ENCODE peak calls at places on chromosomes 3 and 15, in eight cellular contexts. Y is colonic mucosa, Q is uterus, I is heart right ventricle, Z is HCT116, U is tibial artery, A is kidney, C is right lobe of liver. T is an unnamed sample. For H3K36me3, the result is how much of the 10 kb centered on the place peaks cover.

GRCh38 chr3:185328324-185329004 is 34.5 kb upstream of the MAP3K13 start:
- DNase-seq in Y (peak), Q (no peak), I (no peak), Z (no peak), U (no peak), A (no peak), C (peak), T (peak)

GRCh38 chr3:139230391-139230790 is 113.4 kb upstream of the MRPS22 start:
- DNase-seq in Y (no peak), Q (no peak), I (no peak), Z (no peak), U (no peak), A (no peak), C (no peak), T (no peak)

GRCh38 chr15:90959894-90960293 is 5.2 kb downstream of the RCCD1 start:
- DNase-seq in Y (no peak), Q (no peak), I (peak), Z (no peak), U (peak), A (no peak), C (no peak), T (no peak)

GRCh38 chr15:71588746-71589145 is 221.6 kb upstream of the NR2E3 start:
- DNase-seq in Y (no peak), Q (no peak), I (no peak), Z (no peak), U (no peak), A (no peak), C (no peak), T (no peak)

GRCh38 chr3:11236588-11237461 is 35.4 kb upstream of the ATG7 start:
- DNase-seq in Y (peak), Q (peak), I (peak), Z (peak), U (no peak), A (peak), C (peak), T (peak)

GRCh38 chr3:187689984-187690383 is 12.4 kb downstream of the RTP2 start:
- DNase-seq in Y (no peak), Q (no peak), I (no peak), Z (no peak), U (no peak), A (no peak), C (no peak), T (no peak)

GRCh38 chr3:69821133-69821532 is 81.9 kb downstream of the MITF start:
- DNase-seq in Y (no peak), Q (no peak), I (no peak), Z (no peak), U (no peak), A (no peak), C (no peak), T (no peak)

GRCh38 chr15:48432688-48433087 is 101.5 kb downstream of the DUT start:
- DNase-seq in Y (no peak), Q (no peak), I (no peak), Z (no peak), U (no peak), A (no peak), C (no peak), T (no peak)

GRCh38 chr3:194688207-194688711 is 2.6 kb downstream of the FAM43A start:
- DNase-seq in Y (peak), Q (peak), I (peak), Z (no peak), U (no peak), A (peak), C (no peak), T (no peak)

GRCh38 chr3:71503525-71504249 is 79.8 kb downstream of the FOXP1 start:
- DNase-seq in Y (no peak), Q (no peak), I (no peak), Z (no peak), U (no peak), A (no peak), C (no peak), T (no peak)

GRCh38 chr3:69900331-69900730 is 99.2 kb upstream of the SAMMSON start:
- DNase-seq in Y (no peak), Q (no peak), I (no peak), Z (no peak), U (no peak), A (no peak), C (no peak), T (no peak)

GRCh38 chr3:36906504-36907149 is 38.2 kb downstream of the TRANK1 start:
- DNase-seq in Y (no peak), Q (no peak), I (no peak), Z (no peak), U (no peak), A (no peak), C (peak), T (no peak)

GRCh38 chr3:45690331-45691035 is 1.3 kb downstream of the SACM1L start:
- DNase-seq in Y (no peak), Q (no peak), I (no peak), Z (no peak), U (no peak), A (no peak), C (no peak), T (no peak)
- TF ChIP-seq CTCF in Y (no peak), Q (no peak), I (no peak), Z (peak), U (no peak), A (no peak), C (no peak), T (no peak)

GRCh38 chr15:96337991-96338771 is 7.7 kb downstream of the NR2F2 start:
- DNase-seq in Y (peak), Q (no peak), I (no peak), Z (no peak), U (no peak), A (no peak), C (no peak), T (no peak)

GRCh38 chr15:96337354-96337990 is 7.0 kb downstream of the NR2F2 start:
- DNase-seq in Y (peak), Q (no peak), I (no peak), Z (no peak), U (no peak), A (no peak), C (no peak), T (no peak)

GRCh38 chr15:96340348-96340610 is 9.8 kb downstream of the NR2F2 start:
- DNase-seq in Y (no peak), Q (no peak), I (no peak), Z (no peak), U (no peak), A (no peak), C (no peak), T (no peak)

GRCh38 chr15:96339662-96340347 is 9.3 kb downstream of the NR2F2 start:
- DNase-seq in Y (peak), Q (no peak), I (no peak), Z (no peak), U (no peak), A (no peak), C (no peak), T (no peak)

DNA sequence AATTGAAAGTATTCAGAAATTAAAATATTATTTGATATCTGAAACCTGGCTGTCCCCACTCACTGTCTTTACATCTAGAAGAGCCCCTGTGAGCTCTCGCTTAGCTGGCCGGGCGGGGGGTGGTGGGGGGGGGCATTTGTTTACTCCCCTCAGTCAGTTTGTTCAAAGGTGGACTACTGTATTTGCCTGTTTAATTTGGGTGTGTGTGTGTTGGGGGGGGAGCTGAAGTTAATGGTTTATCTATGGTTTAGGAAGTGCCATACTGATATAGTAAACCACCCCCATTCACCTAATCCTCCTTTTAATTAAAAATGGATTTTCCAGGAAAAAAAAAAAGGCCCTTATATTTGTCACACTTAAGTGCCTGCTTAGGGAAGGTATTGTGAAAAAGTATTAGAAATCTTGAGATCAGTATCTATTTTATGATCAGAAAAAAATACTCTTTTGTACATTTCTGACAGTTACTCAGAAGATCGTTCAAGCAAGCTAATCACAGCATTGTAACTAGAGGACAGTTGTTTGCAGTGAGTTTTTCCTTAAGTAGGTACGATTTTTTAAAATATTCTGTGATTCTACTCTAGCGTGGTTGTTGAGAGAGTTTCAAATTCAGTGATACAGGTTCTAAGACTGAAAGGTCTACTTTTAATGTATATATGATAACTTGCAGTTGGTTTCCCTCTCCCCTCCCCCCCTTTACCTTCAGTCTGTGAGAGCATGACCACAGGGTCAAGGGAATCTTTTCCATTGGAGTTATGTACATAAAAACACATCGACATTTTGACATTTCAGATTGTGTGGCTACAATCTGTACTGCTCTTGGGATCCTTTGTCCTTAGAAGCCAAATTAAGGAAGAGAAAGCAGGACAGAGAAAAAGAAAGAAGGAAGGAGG is 8.5 kb downstream of the NR2F2 start:
- DNase-seq in Y (peak), Q (no peak), I (no peak), Z (no peak), U (no peak), A (no peak), C (no peak), T (no peak)
- H3K36me3 ChIP-seq in Y (under half), Q (under half), I (under half), Z (half or more), U (under half), A (under half), C (under half), T (under half)

DNA sequence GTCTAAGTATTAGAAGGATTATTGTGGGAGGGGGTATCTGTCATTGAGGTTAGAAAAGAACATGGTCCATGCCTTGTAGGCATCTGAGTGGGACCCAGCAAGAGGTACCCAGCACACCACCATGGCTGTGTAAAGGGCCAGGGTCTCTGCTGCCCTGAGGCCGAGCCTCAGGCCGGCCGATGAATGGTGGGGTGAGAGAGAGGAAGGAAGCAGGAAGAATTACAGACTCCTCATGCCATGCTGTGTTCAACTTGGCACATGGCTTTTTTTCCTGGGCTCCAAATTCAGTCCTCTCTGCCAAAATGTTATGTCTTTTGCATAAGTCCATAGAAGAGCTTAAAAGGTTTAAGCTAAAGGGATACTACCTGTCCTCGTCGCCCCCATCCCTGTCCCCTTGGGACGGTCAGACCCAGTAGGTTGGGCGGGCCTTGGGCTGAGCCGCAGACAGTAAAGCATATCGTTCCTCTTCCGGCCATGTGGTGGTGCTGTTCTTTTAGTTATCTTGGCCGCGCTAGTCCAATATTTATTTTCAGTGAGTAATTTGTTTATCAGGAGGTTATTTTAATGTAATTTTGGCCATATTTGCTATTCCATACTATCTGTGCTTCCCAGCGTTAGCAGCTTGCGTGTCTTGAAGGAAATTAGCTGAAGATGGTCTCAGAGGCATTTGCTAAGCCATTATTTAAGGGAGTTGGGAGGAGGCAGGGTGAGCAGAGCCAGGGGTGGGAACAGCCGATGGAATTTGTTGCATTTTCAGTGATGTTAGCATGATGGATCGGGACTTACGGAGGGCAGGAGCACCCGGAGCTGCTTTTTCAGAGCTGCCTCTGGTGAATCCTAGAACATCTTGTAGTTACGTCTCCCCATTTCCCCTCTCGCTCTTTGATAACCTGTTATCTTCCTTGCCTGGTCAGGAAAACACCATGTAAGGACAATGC is 152.5 kb downstream of the AGBL1 start:
- DNase-seq in Y (peak), Q (no peak), I (no peak), Z (no peak), U (no peak), A (no peak), C (no peak), T (no peak)
- TF ChIP-seq CTCF in Y (peak), Q (peak), I (no peak), Z (peak), U (no peak), A (peak), C (peak), T (peak)

DNA sequence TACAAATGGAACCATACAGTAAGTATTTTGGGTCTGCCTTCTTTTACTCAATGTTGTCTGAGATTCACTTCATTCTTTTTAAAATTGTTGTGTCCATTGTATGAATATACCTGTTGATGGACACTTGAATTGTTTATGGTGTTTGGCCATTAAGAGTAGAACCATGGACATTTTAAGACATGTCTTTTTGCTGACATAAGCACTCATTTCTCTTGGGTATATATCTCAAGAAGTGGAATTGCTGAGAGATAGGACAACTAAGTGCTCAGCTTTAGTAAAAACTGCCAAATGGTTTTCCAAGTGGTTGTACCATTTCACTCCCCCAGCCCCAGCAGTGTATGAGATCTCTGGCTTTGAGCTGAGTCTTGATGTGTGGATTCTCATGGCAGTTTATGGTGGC is 28.2 kb downstream of the POMGNT2 start:
- DNase-seq in Y (no peak), Q (no peak), I (no peak), Z (no peak), U (no peak), A (no peak), C (no peak), T (no peak)
- H3K36me3 ChIP-seq in Y (under half), Q (under half), I (under half), Z (under half), U (under half), A (under half), C (under half), T (under half)

DNA sequence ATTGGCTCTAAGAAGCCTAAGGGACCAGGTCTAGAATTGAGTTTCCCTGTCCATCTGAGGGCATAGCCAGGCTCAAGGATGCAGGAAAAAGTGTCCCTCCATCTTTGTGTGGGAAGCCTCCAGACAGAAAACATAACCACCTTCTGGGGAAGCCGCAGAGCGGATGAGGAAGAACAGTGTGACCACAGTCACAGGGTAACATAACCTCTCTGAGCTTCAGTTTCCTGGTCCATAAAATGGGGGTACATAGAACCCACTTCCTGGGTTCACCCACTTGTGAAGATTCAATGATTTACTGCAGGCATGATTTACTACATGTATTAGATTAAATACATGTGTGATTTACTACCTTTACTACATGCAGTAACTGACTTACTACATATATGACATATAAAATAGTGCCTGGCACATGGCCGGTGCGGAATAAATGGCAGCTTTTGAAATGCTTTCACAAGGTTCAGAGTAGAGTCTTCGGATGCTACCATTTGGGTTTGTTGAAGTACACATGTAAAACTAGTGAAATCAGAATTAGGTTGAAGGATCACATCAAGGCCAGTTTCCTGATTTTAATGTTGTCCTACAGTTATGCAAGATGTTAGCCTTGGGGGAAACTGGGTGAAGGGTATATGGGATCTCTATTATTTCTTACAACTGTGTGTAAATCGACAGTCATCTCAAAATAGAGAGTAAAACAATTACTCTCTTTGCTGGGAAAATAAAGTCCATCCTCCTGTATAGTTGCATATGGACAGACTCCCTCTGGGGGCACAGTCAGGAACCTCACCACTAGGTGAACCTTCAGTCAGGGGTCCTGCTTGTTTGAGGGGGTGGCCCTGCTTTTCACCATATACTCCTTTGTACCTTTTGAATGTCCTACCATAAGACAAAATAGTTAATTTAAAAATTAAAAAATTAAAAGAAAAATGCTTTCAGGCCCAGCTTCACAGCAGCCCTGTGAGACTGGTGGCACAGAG is 86.0 kb downstream of the SEMA5B start:
- DNase-seq in Y (no peak), Q (no peak), I (no peak), Z (no peak), U (no peak), A (peak), C (no peak), T (no peak)
- TF ChIP-seq CTCF in Y (no peak), Q (no peak), I (no peak), Z (peak), U (no peak), A (no peak), C (peak), T (no peak)

GRCh38 chr15:67167131-67167530 is 87.3 kb downstream of the AAGAB start:
- DNase-seq in Y (no peak), Q (no peak), I (no peak), Z (no peak), U (peak), A (no peak), C (no peak), T (no peak)

GRCh38 chr15:67164401-67164791 is 90.1 kb downstream of the AAGAB start:
- DNase-seq in Y (no peak), Q (no peak), I (no peak), Z (no peak), U (peak), A (peak), C (no peak), T (no peak)

GRCh38 chr15:67164811-67165652 is 89.4 kb downstream of the AAGAB start:
- DNase-seq in Y (no peak), Q (no peak), I (peak), Z (no peak), U (peak), A (peak), C (no peak), T (no peak)

GRCh38 chr15:67166280-67167009 is 88.0 kb downstream of the AAGAB start:
- DNase-seq in Y (no peak), Q (no peak), I (no peak), Z (no peak), U (peak), A (peak), C (no peak), T (no peak)

DNA sequence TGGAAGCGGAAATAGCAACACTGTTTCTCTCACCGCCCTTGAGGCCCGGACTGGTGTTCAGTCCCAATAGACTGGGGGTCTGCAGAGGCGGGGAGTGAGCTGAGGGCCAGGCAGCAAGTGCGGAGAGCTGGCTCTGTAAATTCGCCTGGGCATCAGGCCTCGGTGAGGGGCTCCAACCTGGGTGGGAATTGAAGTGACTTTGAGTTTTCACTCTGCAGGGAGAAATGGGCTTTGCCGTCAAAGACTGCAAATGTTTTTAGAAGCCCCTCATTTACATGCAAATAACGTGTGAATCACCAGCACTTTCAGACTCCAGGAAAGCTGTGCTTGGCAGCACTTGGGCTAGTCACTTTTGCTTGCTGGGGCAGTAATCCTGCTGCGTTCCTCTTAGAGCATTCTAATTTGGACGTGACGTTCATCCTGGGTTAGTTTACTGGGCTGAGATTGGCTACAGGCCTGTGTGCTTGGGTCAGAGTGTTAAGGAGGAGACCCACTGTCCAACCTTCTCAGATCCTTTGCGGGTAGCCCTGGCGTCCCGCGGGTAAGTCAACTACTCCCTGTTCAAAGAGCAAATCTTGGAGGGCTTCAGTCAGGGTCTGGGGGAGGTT is 88.7 kb downstream of the AAGAB start:
- DNase-seq in Y (no peak), Q (no peak), I (no peak), Z (no peak), U (peak), A (peak), C (no peak), T (no peak)
- H3K36me3 ChIP-seq in Y (under half), Q (under half), I (under half), Z (under half), U (under half), A (under half), C (under half), T (under half)

GRCh38 chr3:15305366-15305844 is 27.0 kb downstream of the SH3BP5 start:
- DNase-seq in Y (no peak), Q (no peak), I (no peak), Z (peak), U (no peak), A (no peak), C (no peak), T (no peak)
- TF ChIP-seq CTCF in Y (no peak), Q (no peak), I (peak), Z (peak), U (peak), A (no peak), C (no peak), T (no peak)

GRCh38 chr15:78913012-78913411 is 31.8 kb downstream of the CTSH start:
- DNase-seq in Y (no peak), Q (no peak), I (no peak), Z (no peak), U (no peak), A (no peak), C (no peak), T (no peak)
- H3K36me3 ChIP-seq in Y (under half), Q (under half), I (half or more), Z (under half), U (half or more), A (under half), C (under half), T (under half)

GRCh38 chr3:72892870-72893269 is 5.0 kb downstream of the GXYLT2 start:
- DNase-seq in Y (peak), Q (no peak), I (no peak), Z (no peak), U (no peak), A (no peak), C (no peak), T (no peak)
- TF ChIP-seq CTCF in Y (no peak), Q (no peak), I (no peak), Z (peak), U (no peak), A (no peak), C (no peak), T (no peak)

DNA sequence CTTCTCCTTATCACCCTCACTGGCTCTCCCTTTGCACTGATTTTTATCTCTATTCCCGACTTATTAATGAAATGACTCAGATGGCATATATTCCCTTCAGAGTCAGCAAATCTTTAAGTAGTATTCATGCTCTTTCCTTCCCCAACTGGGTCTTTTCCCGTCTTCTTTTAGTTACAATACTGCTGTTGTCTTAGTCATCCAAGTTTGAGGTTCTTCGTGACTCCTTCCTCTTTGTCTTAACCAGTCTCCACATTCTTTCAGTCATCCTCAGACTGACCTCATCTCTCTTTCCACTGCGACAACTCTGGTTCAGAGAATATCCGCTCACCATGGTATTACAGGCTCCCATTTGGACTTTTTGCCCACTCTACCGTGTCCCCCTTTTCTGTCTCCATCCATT is 12.4 kb downstream of the WDR5B start:
- DNase-seq in Y (no peak), Q (no peak), I (no peak), Z (no peak), U (no peak), A (no peak), C (no peak), T (no peak)
- H3K36me3 ChIP-seq in Y (under half), Q (under half), I (half or more), Z (under half), U (under half), A (under half), C (under half), T (under half)